ENCODE peak calls at places on chromosomes 12 and 14, in four cellular contexts. C is hepatocyte, S is A549, R is fibroblast of lung. I is an unnamed sample.

GRCh38 chr12:12281134-12281533 is 14.3 kb upstream of the LRP6 start:
- DNase-seq in C (no peak), S (no peak), R (no peak), I (no peak)

GRCh38 chr12:79737875-79738718 is 47.3 kb upstream of the PAWR start:
- DNase-seq in R (peak), S (peak), C (peak), I (peak)

GRCh38 chr12:113232787-113233585 is 11.7 kb downstream of the TPCN1 start:
- DNase-seq in C (no peak), S (no peak), R (peak), I (peak)

GRCh38 chr12:50574621-50575348 is 70.0 kb downstream of the DIP2B start:
- DNase-seq in R (no peak), C (no peak), S (no peak), I (no peak)

GRCh38 chr14:106378191-106378590 is 851.8 kb downstream of the TMEM121 start:
- DNase-seq in S (no peak), R (no peak), C (no peak), I (no peak)

GRCh38 chr12:8687846-8688601 is 9.8 kb upstream of the RIMKLB start:
- DNase-seq in R (peak), S (peak), C (peak), I (peak)

GRCh38 chr14:80504781-80505180 is 293.5 kb upstream of the DIO2 start:
- DNase-seq in R (peak), S (no peak), C (no peak), I (no peak)

GRCh38 chr14:104676694-104677505 is 12.5 kb upstream of the INF2 start:
- DNase-seq in R (no peak), C (peak), S (no peak), I (no peak)

GRCh38 chr12:115375188-115375991 is 691.4 kb upstream of the TBX3 start:
- DNase-seq in S (no peak), R (peak), C (peak), I (peak)

GRCh38 chr12:66087365-66087943 is 43.1 kb downstream of the LLPH start:
- DNase-seq in S (peak), C (peak), R (peak), I (peak)

GRCh38 chr12:77010637-77011548 is 54.5 kb downstream of the E2F7 start:
- DNase-seq in R (peak), C (peak), S (peak), I (peak)

GRCh38 chr14:39396448-39396847 is 35.8 kb downstream of the FBXO33 start:
- DNase-seq in S (no peak), R (peak), C (no peak), I (no peak)

GRCh38 chr12:23533699-23534098 is 415.8 kb downstream of the SOX5 start:
- DNase-seq in R (no peak), C (no peak), S (no peak), I (no peak)

GRCh38 chr12:116244001-116244400 is 33.5 kb downstream of the MED13L start:
- DNase-seq in R (peak), C (peak), S (no peak), I (peak)

GRCh38 chr14:74257078-74257987 is 18.1 kb downstream of the VSX2 start:
- DNase-seq in S (peak), R (no peak), C (peak), I (no peak)

GRCh38 chr12:106962291-106962690 is 6.6 kb downstream of the TMEM263 start:
- DNase-seq in R (no peak), S (no peak), C (no peak), I (no peak)

GRCh38 chr14:100271247-100271939 is 32.4 kb downstream of the YY1 start:
- DNase-seq in C (peak), R (no peak), S (no peak), I (no peak)

GRCh38 chr12:122265433-122265832 is 861 bp downstream of the VPS33A start:
- DNase-seq in S (peak), R (no peak), C (no peak), I (no peak)

GRCh38 chr14:76391981-76392690 is 16.2 kb downstream of the ESRRB start:
- DNase-seq in S (no peak), R (no peak), C (no peak), I (no peak)

GRCh38 chr14:29548948-29549370 is 378.7 kb downstream of the PRKD1 start:
- DNase-seq in C (peak), R (peak), S (peak), I (peak)

GRCh38 chr12:124646385-124647230 is 79.2 kb upstream of the NCOR2 start:
- DNase-seq in S (no peak), C (no peak), R (no peak), I (no peak)

GRCh38 chr14:79419571-79420327 is 791.6 kb downstream of the DIO2 start:
- DNase-seq in C (peak), S (no peak), R (no peak), I (no peak)

GRCh38 chr12:57632369-57632897 is 568 bp downstream of the B4GALNT1 start:
- DNase-seq in S (no peak), R (peak), C (peak), I (no peak)

GRCh38 chr14:37602605-37603453 is 7.4 kb downstream of the TTC6 start:
- DNase-seq in R (no peak), S (no peak), C (no peak), I (no peak)

GRCh38 chr12:105742567-105742874 is 396.2 kb downstream of the NUAK1 start:
- DNase-seq in S (no peak), R (no peak), C (no peak), I (no peak)

GRCh38 chr12:1791104-1791927 is 29.0 kb upstream of the LRTM2 start:
- DNase-seq in R (peak), S (peak), C (peak), I (peak)

GRCh38 chr12:90441431-90441830 is 513.5 kb downstream of the CCER1 start:
- DNase-seq in S (no peak), C (no peak), R (no peak), I (no peak)

GRCh38 chr12:120362516-120363273 is 6.3 kb downstream of the MSI1 start:
- DNase-seq in S (no peak), R (no peak), C (peak), I (no peak)

GRCh38 chr12:4320287-4320858 is 640 bp upstream of the TIGAR start:
- DNase-seq in C (peak), R (no peak), S (peak), I (no peak)

GRCh38 chr12:4320859-4321701 is at the start of gene TIGAR:
- DNase-seq in S (peak), R (peak), C (peak), I (peak)

GRCh38 chr12:4324366-4324765 is 3.4 kb downstream of the TIGAR start:
- DNase-seq in R (no peak), S (no peak), C (no peak), I (no peak)

GRCh38 chr12:4323400-4323799 is 2.4 kb downstream of the TIGAR start:
- DNase-seq in S (no peak), C (no peak), R (no peak), I (no peak)

GRCh38 chr12:4322789-4323188 is 1.8 kb downstream of the TIGAR start:
- DNase-seq in C (no peak), R (no peak), S (no peak), I (no peak)
- H3K4me2 ChIP-seq in C (peak), R (no peak), S (peak), I (peak)

DNA sequence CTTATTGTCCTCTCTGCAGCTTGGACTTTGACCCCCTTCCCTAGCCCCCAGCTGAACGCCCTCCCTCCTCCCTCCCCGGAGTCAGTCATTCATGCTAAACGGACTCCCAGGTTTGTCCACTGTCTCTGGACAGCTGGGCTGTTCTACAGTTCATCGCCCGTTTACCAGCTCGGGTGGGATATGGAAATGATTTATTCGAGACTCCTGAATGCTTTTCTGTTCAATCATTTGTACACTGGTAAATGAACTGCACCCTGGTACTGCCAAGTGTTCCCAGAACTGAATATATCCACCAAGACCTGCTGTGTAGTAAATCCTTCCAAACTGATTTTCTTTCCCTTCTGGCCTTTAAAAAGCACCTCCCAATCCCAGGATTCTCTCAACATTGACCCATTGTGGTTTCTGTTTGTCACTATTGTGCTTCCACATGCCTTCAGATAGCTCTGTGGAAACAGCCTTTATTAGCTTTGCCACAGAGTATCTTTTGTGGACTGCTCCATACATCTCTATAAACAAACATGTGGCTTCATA is 849 bp upstream of the KIF21A start:
- DNase-seq in R (peak), C (peak), S (peak), I (no peak)
- H3K4me3 ChIP-seq in R (peak), C (peak), S (peak), I (peak)

GRCh38 chr12:19643635-19644034 is 204.3 kb downstream of the AEBP2 start:
- DNase-seq in C (peak), R (peak), S (peak), I (peak)
- TF ChIP-seq CTCF in C (peak), R (peak), S (peak), I (peak)

GRCh38 chr12:132170094-132170636 is 25.9 kb downstream of the NOC4L start:
- DNase-seq in R (peak), S (no peak), C (no peak), I (peak)

GRCh38 chr12:132168311-132169031 is 24.2 kb downstream of the NOC4L start:
- DNase-seq in R (no peak), C (no peak), S (no peak), I (no peak)

GRCh38 chr12:132167610-132168310 is 23.5 kb downstream of the NOC4L start:
- DNase-seq in C (no peak), S (no peak), R (no peak), I (no peak)

GRCh38 chr12:132170637-132171292 is 26.5 kb downstream of the NOC4L start:
- DNase-seq in R (no peak), S (no peak), C (no peak), I (no peak)

GRCh38 chr12:132169376-132169775 is 25.1 kb downstream of the NOC4L start:
- DNase-seq in R (no peak), S (no peak), C (no peak), I (no peak)
- H3K4me2 ChIP-seq in R (no peak), S (no peak), C (no peak), I (peak)

GRCh38 chr12:92034083-92034482 is 111.6 kb downstream of the BTG1 start:
- DNase-seq in S (no peak), C (no peak), R (no peak), I (no peak)
- H3K4me3 ChIP-seq in S (no peak), C (no peak), R (no peak), I (no peak)

DNA sequence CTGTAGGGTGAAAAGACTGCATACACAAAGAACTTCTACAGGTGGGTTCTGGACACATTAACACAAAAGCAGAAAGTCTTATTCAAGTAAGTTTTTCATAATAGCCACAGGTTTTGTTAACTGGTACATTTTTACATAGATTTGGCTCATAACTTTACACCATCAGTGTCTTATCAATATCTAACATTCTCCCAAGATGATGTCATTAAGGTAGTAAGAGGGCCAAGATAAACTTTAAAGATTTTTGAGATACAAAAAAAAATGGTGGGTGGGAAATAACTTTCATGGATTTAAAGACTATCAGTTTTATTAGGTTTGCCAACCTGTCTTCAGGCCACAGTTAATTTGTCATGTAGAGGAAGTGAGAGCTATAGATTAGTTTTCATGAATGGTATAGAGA is 1.7 kb downstream of the SUPT16H start:
- DNase-seq in S (no peak), R (peak), C (no peak), I (peak)
- TF ChIP-seq CTCF in S (no peak), R (no peak), C (no peak), I (no peak)

GRCh38 chr14:67515386-67516079 is 17.6 kb upstream of the PLEKHH1 start:
- DNase-seq in C (no peak), R (peak), S (peak), I (no peak)
- H3K4me2 ChIP-seq in C (peak), R (peak), S (peak), I (peak)

GRCh38 chr14:50766338-50766886 is 64.5 kb downstream of the NIN start:
- DNase-seq in R (peak), C (no peak), S (no peak), I (peak)
- H3K4me3 ChIP-seq in R (no peak), C (no peak), S (no peak), I (no peak)

DNA sequence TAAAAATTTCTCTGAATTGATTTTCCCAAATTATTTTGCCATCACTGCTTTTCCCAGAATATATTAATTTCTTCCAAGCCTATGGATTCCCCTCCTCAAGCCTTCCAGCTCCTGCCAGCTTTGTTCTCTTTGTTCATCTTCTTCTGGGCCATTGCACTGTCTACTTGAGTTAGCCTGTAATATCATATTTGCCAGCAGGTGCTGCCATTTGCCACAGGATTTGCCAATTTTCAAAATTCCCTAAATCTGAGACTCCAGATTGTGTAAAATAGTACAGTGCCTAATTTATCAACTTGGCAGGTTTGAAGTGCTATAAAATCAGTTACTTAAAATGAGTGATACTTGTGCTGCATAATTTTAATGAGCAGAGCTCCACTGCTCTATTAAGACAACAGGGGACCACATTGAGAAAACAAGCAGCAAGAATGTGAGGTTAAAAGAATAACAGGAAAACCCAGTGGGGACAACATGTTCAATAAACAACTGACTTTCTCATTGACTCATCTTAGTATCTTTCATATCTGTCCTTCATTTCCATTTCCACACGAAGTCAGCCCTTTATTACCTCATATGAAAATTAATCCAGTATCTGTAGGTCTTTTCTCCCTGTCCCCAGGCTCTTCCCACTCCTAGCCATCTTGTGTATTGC is 84.6 kb upstream of the CCDC196 start:
- DNase-seq in R (peak), S (no peak), C (no peak), I (no peak)
- TF ChIP-seq CTCF in R (peak), S (peak), C (peak), I (peak)

DNA sequence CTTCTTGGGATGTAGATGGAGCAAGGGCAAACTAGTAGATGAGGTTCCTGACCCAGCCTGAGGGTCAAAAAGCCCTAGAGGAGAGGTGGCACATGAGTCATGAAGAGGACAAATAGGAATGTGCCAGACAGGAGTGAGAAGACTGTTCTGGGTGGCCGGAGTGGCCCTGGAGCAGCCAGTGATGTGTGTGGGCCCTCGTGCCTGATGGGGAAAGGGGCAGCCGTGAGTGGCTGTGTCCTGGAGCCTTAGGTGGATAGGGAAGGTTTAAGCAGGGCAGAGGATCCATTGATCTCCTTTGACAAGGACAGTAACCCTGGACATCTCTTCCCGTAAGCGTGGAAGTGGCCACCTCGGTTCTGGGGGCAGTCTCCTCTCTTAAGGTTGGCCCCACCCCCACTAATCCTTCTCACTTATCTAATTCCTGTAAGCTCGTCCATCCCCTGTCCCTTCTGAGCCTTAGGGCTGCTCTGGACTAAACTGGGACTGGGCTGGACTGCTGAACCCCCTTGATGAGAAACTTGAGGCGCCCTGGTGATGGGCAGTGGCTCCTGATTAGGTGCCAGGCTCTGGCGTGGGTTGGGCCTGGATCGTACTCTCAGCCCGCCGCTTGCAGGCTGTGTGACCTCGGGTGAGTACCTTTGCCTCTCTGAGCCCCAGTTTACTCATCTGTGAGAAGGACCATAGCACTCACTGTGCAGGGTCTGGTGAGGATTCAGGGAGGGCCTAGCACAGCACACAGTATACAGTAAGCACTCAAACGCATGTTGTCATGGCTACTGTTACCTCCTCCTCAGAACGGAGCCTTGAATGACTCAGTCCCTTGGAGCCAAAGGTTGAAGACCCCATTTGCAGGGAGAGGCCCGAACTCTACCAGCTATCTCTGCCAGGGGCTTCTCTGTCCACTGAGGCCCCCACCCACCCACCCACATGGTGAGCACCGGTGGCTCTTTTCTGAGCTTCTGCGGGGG is 4.0 kb downstream of the FAM222A start:
- DNase-seq in R (no peak), S (no peak), C (no peak), I (no peak)
- H3K4me2 ChIP-seq in R (no peak), S (no peak), C (peak), I (no peak)